ENCODE peak calls at places on chromosomes 3 and 15, in seven cellular contexts. One of them, this sample, is unnamed.

GRCh38 chr3:99562138-99562537 is 76.3 kb upstream of the COL8A1 start:
- DNase-seq in K562: no peak
- DNase-seq in HCT116: no peak
- DNase-seq in GM12878: no peak
- DNase-seq in H1: peak
- DNase-seq in SK-N-SH: no peak
- DNase-seq in HepG2: no peak
- DNase-seq in this sample: peak

GRCh38 chr3:133997871-133998635 is 31.7 kb downstream of the SLCO2A1 start:
- DNase-seq in HepG2: no peak
- DNase-seq in HCT116: no peak
- DNase-seq in K562: no peak
- DNase-seq in GM12878: no peak
- DNase-seq in SK-N-SH: no peak
- DNase-seq in H1: no peak
- DNase-seq in this sample: no peak

GRCh38 chr3:47475029-47475569 is 642 bp downstream of the SCAP start:
- DNase-seq in HepG2: peak
- DNase-seq in H1: no peak
- DNase-seq in HCT116: no peak
- DNase-seq in GM12878: no peak
- DNase-seq in K562: peak
- DNase-seq in SK-N-SH: peak
- DNase-seq in this sample: peak

GRCh38 chr3:197791120-197792018 is at the start of gene LRCH3:
- DNase-seq in H1: peak
- DNase-seq in K562: peak
- DNase-seq in SK-N-SH: peak
- DNase-seq in HCT116: peak
- DNase-seq in HepG2: peak
- DNase-seq in GM12878: no peak
- DNase-seq in this sample: peak

GRCh38 chr3:36866358-36866757 is 78.5 kb downstream of the TRANK1 start:
- DNase-seq in GM12878: no peak
- DNase-seq in K562: no peak
- DNase-seq in SK-N-SH: no peak
- DNase-seq in HCT116: no peak
- DNase-seq in HepG2: no peak
- DNase-seq in H1: no peak
- DNase-seq in this sample: no peak

GRCh38 chr3:72756900-72757299 is 91.3 kb downstream of the SHQ1 start:
- DNase-seq in HepG2: no peak
- DNase-seq in GM12878: peak
- DNase-seq in SK-N-SH: no peak
- DNase-seq in H1: no peak
- DNase-seq in HCT116: no peak
- DNase-seq in K562: no peak
- DNase-seq in this sample: no peak

GRCh38 chr3:126911162-126912026 is 71.5 kb upstream of the PLXNA1 start:
- DNase-seq in GM12878: peak
- DNase-seq in HCT116: peak
- DNase-seq in H1: no peak
- DNase-seq in SK-N-SH: no peak
- DNase-seq in HepG2: peak
- DNase-seq in K562: peak
- DNase-seq in this sample: no peak

GRCh38 chr3:160129459-160130061 is 95.7 kb upstream of the C3orf80 start:
- DNase-seq in H1: no peak
- DNase-seq in HepG2: no peak
- DNase-seq in K562: no peak
- DNase-seq in HCT116: no peak
- DNase-seq in GM12878: peak
- DNase-seq in SK-N-SH: no peak
- DNase-seq in this sample: no peak

GRCh38 chr15:82709421-82710207 is at the start of gene AP3B2:
- DNase-seq in HCT116: no peak
- DNase-seq in SK-N-SH: peak
- DNase-seq in HepG2: peak
- DNase-seq in K562: peak
- DNase-seq in GM12878: no peak
- DNase-seq in H1: peak
- DNase-seq in this sample: peak

GRCh38 chr15:25239471-25240345 is 199.1 kb downstream of the UBE3A start:
- DNase-seq in H1: no peak
- DNase-seq in HCT116: no peak
- DNase-seq in K562: no peak
- DNase-seq in HepG2: no peak
- DNase-seq in SK-N-SH: no peak
- DNase-seq in GM12878: no peak
- DNase-seq in this sample: no peak

GRCh38 chr3:13581485-13582365 is 32.8 kb downstream of the FBLN2 start:
- DNase-seq in GM12878: no peak
- DNase-seq in SK-N-SH: no peak
- DNase-seq in HepG2: no peak
- DNase-seq in HCT116: no peak
- DNase-seq in H1: no peak
- DNase-seq in K562: no peak
- DNase-seq in this sample: no peak

GRCh38 chr3:29064085-29064484 is 216.8 kb upstream of the RBMS3 start:
- DNase-seq in SK-N-SH: no peak
- DNase-seq in H1: no peak
- DNase-seq in K562: no peak
- DNase-seq in GM12878: no peak
- DNase-seq in HepG2: no peak
- DNase-seq in HCT116: no peak
- DNase-seq in this sample: no peak

GRCh38 chr15:43509002-43509922 is 8.1 kb upstream of the MAP1A start:
- DNase-seq in K562: peak
- DNase-seq in SK-N-SH: peak
- DNase-seq in HCT116: no peak
- DNase-seq in HepG2: peak
- DNase-seq in H1: no peak
- DNase-seq in GM12878: no peak
- DNase-seq in this sample: no peak

GRCh38 chr3:4006288-4006687 is 207.1 kb downstream of the LRRN1 start:
- DNase-seq in H1: no peak
- DNase-seq in GM12878: no peak
- DNase-seq in K562: no peak
- DNase-seq in HepG2: no peak
- DNase-seq in SK-N-SH: no peak
- DNase-seq in HCT116: no peak
- DNase-seq in this sample: no peak

GRCh38 chr15:31476411-31476810 is 149.8 kb downstream of the KLF13 start:
- DNase-seq in GM12878: no peak
- DNase-seq in K562: no peak
- DNase-seq in H1: no peak
- DNase-seq in SK-N-SH: no peak
- DNase-seq in HCT116: no peak
- DNase-seq in HepG2: no peak
- DNase-seq in this sample: no peak

GRCh38 chr3:14225421-14225820 is 46.8 kb downstream of the LSM3 start:
- DNase-seq in GM12878: no peak
- DNase-seq in H1: no peak
- DNase-seq in HCT116: no peak
- DNase-seq in HepG2: no peak
- DNase-seq in K562: no peak
- DNase-seq in SK-N-SH: no peak
- DNase-seq in this sample: peak

GRCh38 chr15:41001524-41001923 is 48.3 kb downstream of the CHAC1 start:
- DNase-seq in HCT116: no peak
- DNase-seq in HepG2: no peak
- DNase-seq in K562: no peak
- DNase-seq in SK-N-SH: no peak
- DNase-seq in GM12878: no peak
- DNase-seq in H1: no peak
- DNase-seq in this sample: no peak

GRCh38 chr3:57848177-57848738 is 92.1 kb downstream of the SLMAP start:
- DNase-seq in H1: no peak
- DNase-seq in K562: no peak
- DNase-seq in HepG2: no peak
- DNase-seq in HCT116: no peak
- DNase-seq in SK-N-SH: no peak
- DNase-seq in GM12878: no peak
- DNase-seq in this sample: no peak

GRCh38 chr3:101902041-101902440 is 52.7 kb downstream of the NFKBIZ start:
- DNase-seq in HepG2: no peak
- DNase-seq in GM12878: no peak
- DNase-seq in SK-N-SH: no peak
- DNase-seq in H1: no peak
- DNase-seq in K562: no peak
- DNase-seq in HCT116: peak
- DNase-seq in this sample: no peak

GRCh38 chr3:155995525-155996370 is 124.6 kb upstream of the KCNAB1 start:
- DNase-seq in HCT116: peak
- DNase-seq in H1: no peak
- DNase-seq in HepG2: peak
- DNase-seq in SK-N-SH: peak
- DNase-seq in K562: peak
- DNase-seq in GM12878: no peak
- DNase-seq in this sample: peak

GRCh38 chr15:40793216-40793989 is 13.5 kb upstream of the ZFYVE19 start:
- DNase-seq in HepG2: peak
- DNase-seq in SK-N-SH: no peak
- DNase-seq in H1: no peak
- DNase-seq in HCT116: peak
- DNase-seq in GM12878: no peak
- DNase-seq in K562: no peak
- DNase-seq in this sample: peak

GRCh38 chr15:77044228-77045042 is 26.5 kb downstream of the TSPAN3 start:
- DNase-seq in K562: no peak
- DNase-seq in SK-N-SH: no peak
- DNase-seq in HCT116: no peak
- DNase-seq in H1: no peak
- DNase-seq in GM12878: no peak
- DNase-seq in HepG2: no peak
- DNase-seq in this sample: no peak

GRCh38 chr3:112167758-112168157 is 34.7 kb upstream of the GCSAM start:
- DNase-seq in GM12878: peak
- DNase-seq in SK-N-SH: no peak
- DNase-seq in HepG2: no peak
- DNase-seq in H1: no peak
- DNase-seq in K562: no peak
- DNase-seq in HCT116: no peak
- DNase-seq in this sample: no peak

GRCh38 chr3:56702487-56703315 is 19.6 kb upstream of the TASOR start:
- DNase-seq in HCT116: peak
- DNase-seq in GM12878: no peak
- DNase-seq in SK-N-SH: peak
- DNase-seq in K562: peak
- DNase-seq in HepG2: peak
- DNase-seq in H1: no peak
- DNase-seq in this sample: peak

GRCh38 chr3:44446929-44447328 is 30.5 kb downstream of the ZNF445 start:
- DNase-seq in HCT116: no peak
- DNase-seq in SK-N-SH: no peak
- DNase-seq in HepG2: no peak
- DNase-seq in H1: no peak
- DNase-seq in GM12878: no peak
- DNase-seq in K562: no peak
- DNase-seq in this sample: no peak

GRCh38 chr15:69472046-69472445 is 19.4 kb downstream of the RPLP1 start:
- DNase-seq in HepG2: no peak
- DNase-seq in H1: no peak
- DNase-seq in HCT116: no peak
- DNase-seq in GM12878: no peak
- DNase-seq in SK-N-SH: no peak
- DNase-seq in K562: no peak
- DNase-seq in this sample: no peak

GRCh38 chr3:130411310-130411709 is 65.8 kb downstream of the COL6A5 start:
- DNase-seq in GM12878: no peak
- DNase-seq in SK-N-SH: no peak
- DNase-seq in HCT116: no peak
- DNase-seq in HepG2: no peak
- DNase-seq in K562: no peak
- DNase-seq in H1: no peak
- DNase-seq in this sample: no peak

DNA sequence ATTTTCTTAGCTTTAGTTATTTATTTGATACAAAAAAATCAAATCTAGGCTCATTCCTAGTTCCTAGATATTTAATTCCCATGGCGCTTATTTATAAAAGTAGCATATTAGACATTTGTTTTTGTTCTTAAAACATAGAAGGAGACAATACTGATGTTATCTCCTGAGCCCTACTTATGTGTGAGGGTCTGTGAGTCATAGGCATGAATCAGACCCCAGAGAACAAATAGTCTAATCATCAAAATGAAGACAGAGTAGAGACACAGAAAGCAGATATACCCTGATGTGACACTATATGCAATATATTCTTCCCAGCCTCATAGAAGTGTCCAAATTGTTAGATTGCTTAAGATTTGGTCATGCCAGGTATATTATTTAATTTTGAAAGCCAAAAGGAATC is 44.9 kb downstream of the PEX5L start:
- DNase-seq in SK-N-SH: no peak
- DNase-seq in HepG2: no peak
- DNase-seq in GM12878: no peak
- DNase-seq in H1: no peak
- DNase-seq in HCT116: no peak
- DNase-seq in K562: no peak
- DNase-seq in this sample: no peak
- TF ChIP-seq JUND in SK-N-SH: no peak
- TF ChIP-seq JUND in HepG2: no peak
- TF ChIP-seq JUND in GM12878: no peak
- TF ChIP-seq JUND in H1: no peak
- TF ChIP-seq JUND in HCT116: no peak
- TF ChIP-seq JUND in K562: no peak
- TF ChIP-seq JUND in this sample: no peak

GRCh38 chr3:42262525-42262924 is 3.5 kb downstream of the CCK start:
- DNase-seq in K562: no peak
- DNase-seq in HepG2: no peak
- DNase-seq in H1: no peak
- DNase-seq in SK-N-SH: no peak
- DNase-seq in HCT116: peak
- DNase-seq in GM12878: no peak
- DNase-seq in this sample: peak
- TF ChIP-seq JUND in K562: no peak
- TF ChIP-seq JUND in HepG2: no peak
- TF ChIP-seq JUND in H1: no peak
- TF ChIP-seq JUND in SK-N-SH: no peak
- TF ChIP-seq JUND in HCT116: peak
- TF ChIP-seq JUND in GM12878: no peak
- TF ChIP-seq JUND in this sample: no peak

GRCh38 chr3:146598486-146598885 is 6.7 kb downstream of the PLSCR5 start:
- DNase-seq in HepG2: no peak
- DNase-seq in GM12878: no peak
- DNase-seq in SK-N-SH: no peak
- DNase-seq in K562: no peak
- DNase-seq in H1: no peak
- DNase-seq in HCT116: no peak
- DNase-seq in this sample: no peak
- TF ChIP-seq JUND in HepG2: no peak
- TF ChIP-seq JUND in GM12878: no peak
- TF ChIP-seq JUND in SK-N-SH: no peak
- TF ChIP-seq JUND in K562: no peak
- TF ChIP-seq JUND in H1: no peak
- TF ChIP-seq JUND in HCT116: no peak
- TF ChIP-seq JUND in this sample: no peak

DNA sequence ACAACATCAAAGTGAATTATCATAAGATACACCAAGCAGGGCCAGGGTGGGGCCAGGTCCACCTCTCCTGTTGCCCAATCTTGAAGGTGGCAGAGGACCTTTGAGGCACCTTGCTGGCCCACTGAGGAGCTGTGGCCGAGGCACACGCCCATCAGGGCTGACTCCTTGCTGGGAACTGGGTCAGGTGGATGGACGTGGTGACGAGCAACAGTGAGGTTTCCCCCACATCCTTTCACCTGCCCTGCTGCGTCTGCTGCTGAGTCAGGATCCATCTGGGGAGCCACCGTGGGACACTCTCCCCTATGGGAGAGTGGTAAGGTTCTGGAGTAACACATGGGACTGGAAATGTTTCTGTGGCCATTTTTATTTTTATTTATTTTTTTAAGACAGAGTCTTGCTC is 17.3 kb upstream of the FURIN start:
- DNase-seq in HCT116: no peak
- DNase-seq in K562: no peak
- DNase-seq in H1: no peak
- DNase-seq in GM12878: no peak
- DNase-seq in SK-N-SH: no peak
- DNase-seq in HepG2: no peak
- DNase-seq in this sample: no peak
- TF ChIP-seq JUND in HCT116: no peak
- TF ChIP-seq JUND in K562: no peak
- TF ChIP-seq JUND in H1: no peak
- TF ChIP-seq JUND in GM12878: no peak
- TF ChIP-seq JUND in SK-N-SH: no peak
- TF ChIP-seq JUND in HepG2: no peak
- TF ChIP-seq JUND in this sample: no peak

This sample was measured in T47D.